ENCODE peak calls at places on chromosomes 7 and 10, in eight cellular contexts. One of them, this sample, is unnamed.

GRCh38 chr7:99106411-99106810 is 37.5 kb downstream of the SMURF1 start:
- DNase-seq in activated CD4-positive, CD25-positive, alpha-beta regulatory T cell treated with anti-CD3 and anti-CD28 coated beads, Interleukin-2, amount 50 U/mL, for 16 hours: no peak
- DNase-seq in lower leg skin: no peak
- DNase-seq in NCI-H2081 treated with DMSO at 0.1 percent for 48 hours: no peak
- DNase-seq in effector memory CD8-positive, alpha-beta T cell: no peak
- DNase-seq in sciatic nerve: no peak
- DNase-seq in DMS 273 treated with DMSO at 0.1 percent for 48 hours: no peak
- DNase-seq in NCI-H1092: no peak
- DNase-seq in this sample: no peak

GRCh38 chr10:97762816-97763215 is 9.0 kb downstream of the SFRP5 start:
- DNase-seq in activated CD4-positive, CD25-positive, alpha-beta regulatory T cell treated with anti-CD3 and anti-CD28 coated beads, Interleukin-2, amount 50 U/mL, for 16 hours: no peak
- DNase-seq in lower leg skin: no peak
- DNase-seq in NCI-H2081 treated with DMSO at 0.1 percent for 48 hours: no peak
- DNase-seq in effector memory CD8-positive, alpha-beta T cell: no peak
- DNase-seq in sciatic nerve: no peak
- DNase-seq in DMS 273 treated with DMSO at 0.1 percent for 48 hours: no peak
- DNase-seq in NCI-H1092: no peak
- DNase-seq in this sample: no peak

GRCh38 chr10:129658673-129659072 is 191.6 kb downstream of the MGMT start:
- DNase-seq in activated CD4-positive, CD25-positive, alpha-beta regulatory T cell treated with anti-CD3 and anti-CD28 coated beads, Interleukin-2, amount 50 U/mL, for 16 hours: no peak
- DNase-seq in lower leg skin: no peak
- DNase-seq in NCI-H2081 treated with DMSO at 0.1 percent for 48 hours: no peak
- DNase-seq in effector memory CD8-positive, alpha-beta T cell: no peak
- DNase-seq in sciatic nerve: no peak
- DNase-seq in DMS 273 treated with DMSO at 0.1 percent for 48 hours: no peak
- DNase-seq in NCI-H1092: no peak
- DNase-seq in this sample: no peak

GRCh38 chr7:139582130-139582650 is 58.7 kb downstream of the CLEC2L start:
- DNase-seq in activated CD4-positive, CD25-positive, alpha-beta regulatory T cell treated with anti-CD3 and anti-CD28 coated beads, Interleukin-2, amount 50 U/mL, for 16 hours: no peak
- DNase-seq in lower leg skin: peak; percentile 65
- DNase-seq in NCI-H2081 treated with DMSO at 0.1 percent for 48 hours: no peak
- DNase-seq in effector memory CD8-positive, alpha-beta T cell: no peak
- DNase-seq in sciatic nerve: no peak
- DNase-seq in DMS 273 treated with DMSO at 0.1 percent for 48 hours: no peak
- DNase-seq in NCI-H1092: no peak
- DNase-seq in this sample: no peak

GRCh38 chr7:6578114-6579084 is 1.1 kb downstream of the ZDHHC4 start:
- DNase-seq in activated CD4-positive, CD25-positive, alpha-beta regulatory T cell treated with anti-CD3 and anti-CD28 coated beads, Interleukin-2, amount 50 U/mL, for 16 hours: no peak
- DNase-seq in lower leg skin: no peak
- DNase-seq in NCI-H2081 treated with DMSO at 0.1 percent for 48 hours: no peak
- DNase-seq in effector memory CD8-positive, alpha-beta T cell: no peak
- DNase-seq in sciatic nerve: no peak
- DNase-seq in DMS 273 treated with DMSO at 0.1 percent for 48 hours: no peak
- DNase-seq in NCI-H1092: no peak
- DNase-seq in this sample: no peak

GRCh38 chr7:75937958-75938786 is 23.2 kb downstream of the POR start:
- DNase-seq in activated CD4-positive, CD25-positive, alpha-beta regulatory T cell treated with anti-CD3 and anti-CD28 coated beads, Interleukin-2, amount 50 U/mL, for 16 hours: no peak
- DNase-seq in lower leg skin: peak; percentile 87
- DNase-seq in NCI-H2081 treated with DMSO at 0.1 percent for 48 hours: no peak
- DNase-seq in effector memory CD8-positive, alpha-beta T cell: no peak
- DNase-seq in sciatic nerve: peak; percentile 76
- DNase-seq in DMS 273 treated with DMSO at 0.1 percent for 48 hours: no peak
- DNase-seq in NCI-H1092: no peak
- DNase-seq in this sample: no peak

GRCh38 chr10:98378722-98379121 is 36.3 kb downstream of the PYROXD2 start:
- DNase-seq in activated CD4-positive, CD25-positive, alpha-beta regulatory T cell treated with anti-CD3 and anti-CD28 coated beads, Interleukin-2, amount 50 U/mL, for 16 hours: no peak
- DNase-seq in lower leg skin: no peak
- DNase-seq in NCI-H2081 treated with DMSO at 0.1 percent for 48 hours: no peak
- DNase-seq in effector memory CD8-positive, alpha-beta T cell: no peak
- DNase-seq in sciatic nerve: no peak
- DNase-seq in DMS 273 treated with DMSO at 0.1 percent for 48 hours: no peak
- DNase-seq in NCI-H1092: no peak
- DNase-seq in this sample: no peak

GRCh38 chr7:10412426-10413019 is 561.1 kb upstream of the PHF14 start:
- DNase-seq in activated CD4-positive, CD25-positive, alpha-beta regulatory T cell treated with anti-CD3 and anti-CD28 coated beads, Interleukin-2, amount 50 U/mL, for 16 hours: no peak
- DNase-seq in lower leg skin: no peak
- DNase-seq in NCI-H2081 treated with DMSO at 0.1 percent for 48 hours: no peak
- DNase-seq in effector memory CD8-positive, alpha-beta T cell: no peak
- DNase-seq in sciatic nerve: no peak
- DNase-seq in DMS 273 treated with DMSO at 0.1 percent for 48 hours: peak; percentile 7
- DNase-seq in NCI-H1092: peak; percentile 46
- DNase-seq in this sample: no peak

GRCh38 chr7:81846398-81846797 is 76.6 kb upstream of the HGF start:
- DNase-seq in activated CD4-positive, CD25-positive, alpha-beta regulatory T cell treated with anti-CD3 and anti-CD28 coated beads, Interleukin-2, amount 50 U/mL, for 16 hours: no peak
- DNase-seq in lower leg skin: no peak
- DNase-seq in NCI-H2081 treated with DMSO at 0.1 percent for 48 hours: no peak
- DNase-seq in effector memory CD8-positive, alpha-beta T cell: no peak
- DNase-seq in sciatic nerve: no peak
- DNase-seq in DMS 273 treated with DMSO at 0.1 percent for 48 hours: no peak
- DNase-seq in NCI-H1092: no peak
- DNase-seq in this sample: no peak

GRCh38 chr7:156576216-156577063 is 64.1 kb upstream of the RNF32 start:
- DNase-seq in activated CD4-positive, CD25-positive, alpha-beta regulatory T cell treated with anti-CD3 and anti-CD28 coated beads, Interleukin-2, amount 50 U/mL, for 16 hours: no peak
- DNase-seq in lower leg skin: no peak
- DNase-seq in NCI-H2081 treated with DMSO at 0.1 percent for 48 hours: no peak
- DNase-seq in effector memory CD8-positive, alpha-beta T cell: no peak
- DNase-seq in sciatic nerve: no peak
- DNase-seq in DMS 273 treated with DMSO at 0.1 percent for 48 hours: no peak
- DNase-seq in NCI-H1092: no peak
- DNase-seq in this sample: no peak

GRCh38 chr7:131424219-131424822 is 96.6 kb downstream of the MKLN1 start:
- DNase-seq in activated CD4-positive, CD25-positive, alpha-beta regulatory T cell treated with anti-CD3 and anti-CD28 coated beads, Interleukin-2, amount 50 U/mL, for 16 hours: no peak
- DNase-seq in lower leg skin: no peak
- DNase-seq in NCI-H2081 treated with DMSO at 0.1 percent for 48 hours: peak; percentile 18
- DNase-seq in effector memory CD8-positive, alpha-beta T cell: peak; percentile 11
- DNase-seq in sciatic nerve: no peak
- DNase-seq in DMS 273 treated with DMSO at 0.1 percent for 48 hours: peak; percentile 27
- DNase-seq in NCI-H1092: peak; percentile 11
- DNase-seq in this sample: no peak

GRCh38 chr10:63491558-63492316 is 26.0 kb upstream of the JMJD1C start:
- DNase-seq in activated CD4-positive, CD25-positive, alpha-beta regulatory T cell treated with anti-CD3 and anti-CD28 coated beads, Interleukin-2, amount 50 U/mL, for 16 hours: no peak
- DNase-seq in lower leg skin: no peak
- DNase-seq in NCI-H2081 treated with DMSO at 0.1 percent for 48 hours: no peak
- DNase-seq in effector memory CD8-positive, alpha-beta T cell: no peak
- DNase-seq in sciatic nerve: no peak
- DNase-seq in DMS 273 treated with DMSO at 0.1 percent for 48 hours: no peak
- DNase-seq in NCI-H1092: no peak
- DNase-seq in this sample: no peak

GRCh38 chr10:34217524-34217923 is 597.6 kb downstream of the PARD3 start:
- DNase-seq in activated CD4-positive, CD25-positive, alpha-beta regulatory T cell treated with anti-CD3 and anti-CD28 coated beads, Interleukin-2, amount 50 U/mL, for 16 hours: no peak
- DNase-seq in lower leg skin: no peak
- DNase-seq in NCI-H2081 treated with DMSO at 0.1 percent for 48 hours: no peak
- DNase-seq in effector memory CD8-positive, alpha-beta T cell: no peak
- DNase-seq in sciatic nerve: no peak
- DNase-seq in DMS 273 treated with DMSO at 0.1 percent for 48 hours: no peak
- DNase-seq in NCI-H1092: no peak
- DNase-seq in this sample: no peak

GRCh38 chr10:131949041-131949862 is 32.5 kb downstream of the BNIP3 start:
- DNase-seq in activated CD4-positive, CD25-positive, alpha-beta regulatory T cell treated with anti-CD3 and anti-CD28 coated beads, Interleukin-2, amount 50 U/mL, for 16 hours: no peak
- DNase-seq in lower leg skin: peak; percentile 70
- DNase-seq in NCI-H2081 treated with DMSO at 0.1 percent for 48 hours: no peak
- DNase-seq in effector memory CD8-positive, alpha-beta T cell: no peak
- DNase-seq in sciatic nerve: no peak
- DNase-seq in DMS 273 treated with DMSO at 0.1 percent for 48 hours: no peak
- DNase-seq in NCI-H1092: no peak
- DNase-seq in this sample: no peak

GRCh38 chr10:108791030-108791429 is 1132.3 kb downstream of the XPNPEP1 start:
- DNase-seq in activated CD4-positive, CD25-positive, alpha-beta regulatory T cell treated with anti-CD3 and anti-CD28 coated beads, Interleukin-2, amount 50 U/mL, for 16 hours: no peak
- DNase-seq in lower leg skin: no peak
- DNase-seq in NCI-H2081 treated with DMSO at 0.1 percent for 48 hours: no peak
- DNase-seq in effector memory CD8-positive, alpha-beta T cell: no peak
- DNase-seq in sciatic nerve: no peak
- DNase-seq in DMS 273 treated with DMSO at 0.1 percent for 48 hours: no peak
- DNase-seq in NCI-H1092: no peak
- DNase-seq in this sample: no peak

GRCh38 chr10:49300140-49300974 is 1.4 kb downstream of the C10orf71 start:
- DNase-seq in activated CD4-positive, CD25-positive, alpha-beta regulatory T cell treated with anti-CD3 and anti-CD28 coated beads, Interleukin-2, amount 50 U/mL, for 16 hours: no peak
- DNase-seq in lower leg skin: no peak
- DNase-seq in NCI-H2081 treated with DMSO at 0.1 percent for 48 hours: no peak
- DNase-seq in effector memory CD8-positive, alpha-beta T cell: no peak
- DNase-seq in sciatic nerve: no peak
- DNase-seq in DMS 273 treated with DMSO at 0.1 percent for 48 hours: peak; percentile 86
- DNase-seq in NCI-H1092: no peak
- DNase-seq in this sample: no peak

GRCh38 chr10:43001427-43001795 is 75.5 kb upstream of the RET start:
- DNase-seq in activated CD4-positive, CD25-positive, alpha-beta regulatory T cell treated with anti-CD3 and anti-CD28 coated beads, Interleukin-2, amount 50 U/mL, for 16 hours: no peak
- DNase-seq in lower leg skin: no peak
- DNase-seq in NCI-H2081 treated with DMSO at 0.1 percent for 48 hours: no peak
- DNase-seq in effector memory CD8-positive, alpha-beta T cell: no peak
- DNase-seq in sciatic nerve: no peak
- DNase-seq in DMS 273 treated with DMSO at 0.1 percent for 48 hours: no peak
- DNase-seq in NCI-H1092: no peak
- DNase-seq in this sample: no peak

GRCh38 chr10:96501985-96502384 is 11.7 kb downstream of the TLL2 start:
- DNase-seq in activated CD4-positive, CD25-positive, alpha-beta regulatory T cell treated with anti-CD3 and anti-CD28 coated beads, Interleukin-2, amount 50 U/mL, for 16 hours: no peak
- DNase-seq in lower leg skin: no peak
- DNase-seq in NCI-H2081 treated with DMSO at 0.1 percent for 48 hours: no peak
- DNase-seq in effector memory CD8-positive, alpha-beta T cell: no peak
- DNase-seq in sciatic nerve: no peak
- DNase-seq in DMS 273 treated with DMSO at 0.1 percent for 48 hours: no peak
- DNase-seq in NCI-H1092: no peak
- DNase-seq in this sample: no peak

GRCh38 chr7:44279731-44280505 is 45.5 kb downstream of the CAMK2B start:
- DNase-seq in activated CD4-positive, CD25-positive, alpha-beta regulatory T cell treated with anti-CD3 and anti-CD28 coated beads, Interleukin-2, amount 50 U/mL, for 16 hours: no peak
- DNase-seq in lower leg skin: peak; percentile 56
- DNase-seq in NCI-H2081 treated with DMSO at 0.1 percent for 48 hours: no peak
- DNase-seq in effector memory CD8-positive, alpha-beta T cell: no peak
- DNase-seq in sciatic nerve: no peak
- DNase-seq in DMS 273 treated with DMSO at 0.1 percent for 48 hours: no peak
- DNase-seq in NCI-H1092: no peak
- DNase-seq in this sample: no peak

GRCh38 chr10:27710009-27710408 is 35.6 kb downstream of the MKX start:
- DNase-seq in activated CD4-positive, CD25-positive, alpha-beta regulatory T cell treated with anti-CD3 and anti-CD28 coated beads, Interleukin-2, amount 50 U/mL, for 16 hours: no peak
- DNase-seq in lower leg skin: no peak
- DNase-seq in NCI-H2081 treated with DMSO at 0.1 percent for 48 hours: no peak
- DNase-seq in effector memory CD8-positive, alpha-beta T cell: no peak
- DNase-seq in sciatic nerve: no peak
- DNase-seq in DMS 273 treated with DMSO at 0.1 percent for 48 hours: no peak
- DNase-seq in NCI-H1092: no peak
- DNase-seq in this sample: no peak

GRCh38 chr7:84017653-84018052 is 176.9 kb downstream of the SEMA3A start:
- DNase-seq in activated CD4-positive, CD25-positive, alpha-beta regulatory T cell treated with anti-CD3 and anti-CD28 coated beads, Interleukin-2, amount 50 U/mL, for 16 hours: no peak
- DNase-seq in lower leg skin: no peak
- DNase-seq in NCI-H2081 treated with DMSO at 0.1 percent for 48 hours: no peak
- DNase-seq in effector memory CD8-positive, alpha-beta T cell: no peak
- DNase-seq in sciatic nerve: no peak
- DNase-seq in DMS 273 treated with DMSO at 0.1 percent for 48 hours: no peak
- DNase-seq in NCI-H1092: no peak
- DNase-seq in this sample: no peak

GRCh38 chr7:87483131-87483530 is 7.7 kb upstream of the ABCB4 start:
- DNase-seq in activated CD4-positive, CD25-positive, alpha-beta regulatory T cell treated with anti-CD3 and anti-CD28 coated beads, Interleukin-2, amount 50 U/mL, for 16 hours: no peak
- DNase-seq in lower leg skin: no peak
- DNase-seq in NCI-H2081 treated with DMSO at 0.1 percent for 48 hours: no peak
- DNase-seq in effector memory CD8-positive, alpha-beta T cell: no peak
- DNase-seq in sciatic nerve: no peak
- DNase-seq in DMS 273 treated with DMSO at 0.1 percent for 48 hours: no peak
- DNase-seq in NCI-H1092: no peak
- DNase-seq in this sample: no peak

GRCh38 chr7:73885975-73886798 is 25.2 kb downstream of the TMEM270 start:
- DNase-seq in activated CD4-positive, CD25-positive, alpha-beta regulatory T cell treated with anti-CD3 and anti-CD28 coated beads, Interleukin-2, amount 50 U/mL, for 16 hours: no peak
- DNase-seq in lower leg skin: peak; percentile 93
- DNase-seq in NCI-H2081 treated with DMSO at 0.1 percent for 48 hours: no peak
- DNase-seq in effector memory CD8-positive, alpha-beta T cell: no peak
- DNase-seq in sciatic nerve: no peak
- DNase-seq in DMS 273 treated with DMSO at 0.1 percent for 48 hours: no peak
- DNase-seq in NCI-H1092: no peak
- DNase-seq in this sample: no peak

GRCh38 chr7:29839302-29839701 is 33.0 kb downstream of the WIPF3 start:
- DNase-seq in activated CD4-positive, CD25-positive, alpha-beta regulatory T cell treated with anti-CD3 and anti-CD28 coated beads, Interleukin-2, amount 50 U/mL, for 16 hours: no peak
- DNase-seq in lower leg skin: peak; percentile 90
- DNase-seq in NCI-H2081 treated with DMSO at 0.1 percent for 48 hours: no peak
- DNase-seq in effector memory CD8-positive, alpha-beta T cell: no peak
- DNase-seq in sciatic nerve: no peak
- DNase-seq in DMS 273 treated with DMSO at 0.1 percent for 48 hours: no peak
- DNase-seq in NCI-H1092: no peak
- DNase-seq in this sample: no peak

GRCh38 chr7:82441916-82442478 is 1.6 kb downstream of the CACNA2D1 start:
- DNase-seq in activated CD4-positive, CD25-positive, alpha-beta regulatory T cell treated with anti-CD3 and anti-CD28 coated beads, Interleukin-2, amount 50 U/mL, for 16 hours: no peak
- DNase-seq in lower leg skin: no peak
- DNase-seq in NCI-H2081 treated with DMSO at 0.1 percent for 48 hours: no peak
- DNase-seq in effector memory CD8-positive, alpha-beta T cell: no peak
- DNase-seq in sciatic nerve: no peak
- DNase-seq in DMS 273 treated with DMSO at 0.1 percent for 48 hours: no peak
- DNase-seq in NCI-H1092: no peak
- DNase-seq in this sample: no peak

GRCh38 chr10:125144693-125145623 is 15.4 kb downstream of the CTBP2 start:
- DNase-seq in activated CD4-positive, CD25-positive, alpha-beta regulatory T cell treated with anti-CD3 and anti-CD28 coated beads, Interleukin-2, amount 50 U/mL, for 16 hours: no peak
- DNase-seq in lower leg skin: no peak
- DNase-seq in NCI-H2081 treated with DMSO at 0.1 percent for 48 hours: no peak
- DNase-seq in effector memory CD8-positive, alpha-beta T cell: no peak
- DNase-seq in sciatic nerve: no peak
- DNase-seq in DMS 273 treated with DMSO at 0.1 percent for 48 hours: no peak
- DNase-seq in NCI-H1092: no peak
- DNase-seq in this sample: no peak

GRCh38 chr7:20561908-20562307 is 53.6 kb upstream of the ABCB5 start:
- DNase-seq in activated CD4-positive, CD25-positive, alpha-beta regulatory T cell treated with anti-CD3 and anti-CD28 coated beads, Interleukin-2, amount 50 U/mL, for 16 hours: no peak
- DNase-seq in lower leg skin: no peak
- DNase-seq in NCI-H2081 treated with DMSO at 0.1 percent for 48 hours: no peak
- DNase-seq in effector memory CD8-positive, alpha-beta T cell: no peak
- DNase-seq in sciatic nerve: no peak
- DNase-seq in DMS 273 treated with DMSO at 0.1 percent for 48 hours: no peak
- DNase-seq in NCI-H1092: no peak
- DNase-seq in this sample: no peak

GRCh38 chr10:80407836-80408197 is 534 bp upstream of the PRXL2A start:
- DNase-seq in activated CD4-positive, CD25-positive, alpha-beta regulatory T cell treated with anti-CD3 and anti-CD28 coated beads, Interleukin-2, amount 50 U/mL, for 16 hours: no peak
- DNase-seq in lower leg skin: peak; percentile 86
- DNase-seq in NCI-H2081 treated with DMSO at 0.1 percent for 48 hours: no peak
- DNase-seq in effector memory CD8-positive, alpha-beta T cell: no peak
- DNase-seq in sciatic nerve: no peak
- DNase-seq in DMS 273 treated with DMSO at 0.1 percent for 48 hours: no peak
- DNase-seq in NCI-H1092: no peak
- DNase-seq in this sample: no peak

GRCh38 chr10:1123198-1123597 is 67.0 kb downstream of the WDR37 start:
- DNase-seq in activated CD4-positive, CD25-positive, alpha-beta regulatory T cell treated with anti-CD3 and anti-CD28 coated beads, Interleukin-2, amount 50 U/mL, for 16 hours: no peak
- DNase-seq in lower leg skin: no peak
- DNase-seq in NCI-H2081 treated with DMSO at 0.1 percent for 48 hours: no peak
- DNase-seq in effector memory CD8-positive, alpha-beta T cell: no peak
- DNase-seq in sciatic nerve: no peak
- DNase-seq in DMS 273 treated with DMSO at 0.1 percent for 48 hours: no peak
- DNase-seq in NCI-H1092: no peak
- DNase-seq in this sample: no peak

GRCh38 chr10:58152698-58153263 is 114.9 kb downstream of the IPMK start:
- DNase-seq in activated CD4-positive, CD25-positive, alpha-beta regulatory T cell treated with anti-CD3 and anti-CD28 coated beads, Interleukin-2, amount 50 U/mL, for 16 hours: no peak
- DNase-seq in lower leg skin: no peak
- DNase-seq in NCI-H2081 treated with DMSO at 0.1 percent for 48 hours: no peak
- DNase-seq in effector memory CD8-positive, alpha-beta T cell: peak; percentile 13
- DNase-seq in sciatic nerve: no peak
- DNase-seq in DMS 273 treated with DMSO at 0.1 percent for 48 hours: no peak
- DNase-seq in NCI-H1092: peak; percentile 48
- DNase-seq in this sample: no peak

GRCh38 chr10:132538790-132539421 is 1.3 kb downstream of the INPP5A start:
- DNase-seq in activated CD4-positive, CD25-positive, alpha-beta regulatory T cell treated with anti-CD3 and anti-CD28 coated beads, Interleukin-2, amount 50 U/mL, for 16 hours: no peak
- DNase-seq in lower leg skin: no peak
- DNase-seq in NCI-H2081 treated with DMSO at 0.1 percent for 48 hours: no peak
- DNase-seq in effector memory CD8-positive, alpha-beta T cell: no peak
- DNase-seq in sciatic nerve: peak; percentile 58
- DNase-seq in DMS 273 treated with DMSO at 0.1 percent for 48 hours: no peak
- DNase-seq in NCI-H1092: no peak
- DNase-seq in this sample: no peak

GRCh38 chr10:47025540-47026300 is 114.5 kb downstream of the PTPN20 start:
- DNase-seq in activated CD4-positive, CD25-positive, alpha-beta regulatory T cell treated with anti-CD3 and anti-CD28 coated beads, Interleukin-2, amount 50 U/mL, for 16 hours: no peak
- DNase-seq in lower leg skin: peak; percentile 86
- DNase-seq in NCI-H2081 treated with DMSO at 0.1 percent for 48 hours: no peak
- DNase-seq in effector memory CD8-positive, alpha-beta T cell: no peak
- DNase-seq in sciatic nerve: peak; percentile 60
- DNase-seq in DMS 273 treated with DMSO at 0.1 percent for 48 hours: no peak
- DNase-seq in NCI-H1092: no peak
- DNase-seq in this sample: no peak

GRCh38 chr10:78852856-78853255 is 215.9 kb upstream of the ZMIZ1 start:
- DNase-seq in activated CD4-positive, CD25-positive, alpha-beta regulatory T cell treated with anti-CD3 and anti-CD28 coated beads, Interleukin-2, amount 50 U/mL, for 16 hours: no peak
- DNase-seq in lower leg skin: peak; percentile 74
- DNase-seq in NCI-H2081 treated with DMSO at 0.1 percent for 48 hours: no peak
- DNase-seq in effector memory CD8-positive, alpha-beta T cell: peak; percentile 26
- DNase-seq in sciatic nerve: no peak
- DNase-seq in DMS 273 treated with DMSO at 0.1 percent for 48 hours: no peak
- DNase-seq in NCI-H1092: no peak
- DNase-seq in this sample: peak; percentile 11

GRCh38 chr10:75717126-75717916 is 285.9 kb downstream of the LRMDA start:
- DNase-seq in activated CD4-positive, CD25-positive, alpha-beta regulatory T cell treated with anti-CD3 and anti-CD28 coated beads, Interleukin-2, amount 50 U/mL, for 16 hours: no peak
- DNase-seq in lower leg skin: no peak
- DNase-seq in NCI-H2081 treated with DMSO at 0.1 percent for 48 hours: no peak
- DNase-seq in effector memory CD8-positive, alpha-beta T cell: no peak
- DNase-seq in sciatic nerve: no peak
- DNase-seq in DMS 273 treated with DMSO at 0.1 percent for 48 hours: no peak
- DNase-seq in NCI-H1092: no peak
- DNase-seq in this sample: no peak